ENCODE peak calls at places on chromosome 1, in ten cellular contexts. W is H9, J is Peyer's patch, Z is heart right ventricle, H is SK-N-SH, T is uterus, D is tibial nerve, K is fibroblast of lung, G is lower lobe of right lung, M is HCT116. V is an unnamed sample.
A peak's percentile ranks its signal among the peaks of the same experiment; 100 is the strongest.

GRCh38 chr1:65688848-65689247 is 103.8 kb upstream of the PDE4B start:
- DNase-seq in T (no peak), H (no peak), Z (no peak), G (no peak), J (no peak), D (no peak), M (no peak), K (no peak), W (no peak), V (no peak)

GRCh38 chr1:172661107-172661506 is 2.2 kb downstream of the FASLG start:
- DNase-seq in D (no peak), G (no peak), H (no peak), K (no peak), W (no peak), M (no peak), T (no peak), Z (no peak), J (no peak), V (no peak)

GRCh38 chr1:226649780-226650179 is 89.3 kb downstream of the ITPKB start:
- DNase-seq in T (no peak), M (no peak), W (no peak), G (peak; percentile 25), J (no peak), H (no peak), D (no peak), K (peak; percentile 15), Z (no peak), V (no peak)

GRCh38 chr1:188669715-188670114 is 1807.9 kb downstream of the BRINP3 start:
- DNase-seq in T (no peak), Z (no peak), J (no peak), G (no peak), M (no peak), D (no peak), W (no peak), K (peak; percentile 73), H (no peak), V (no peak)

GRCh38 chr1:196002906-196003305 is 605.3 kb downstream of the KCNT2 start:
- DNase-seq in K (peak; percentile 6), J (no peak), Z (no peak), T (no peak), G (no peak), W (no peak), D (no peak), H (no peak), M (no peak), V (no peak)

GRCh38 chr1:114669562-114670082 is at the start of gene DENND2C:
- DNase-seq in M (no peak), Z (no peak), J (no peak), T (no peak), K (no peak), G (no peak), D (no peak), W (no peak), H (no peak), V (no peak)

GRCh38 chr1:28273216-28273860 is 14.0 kb downstream of the SESN2 start:
- DNase-seq in H (no peak), Z (no peak), D (no peak), G (no peak), W (no peak), T (no peak), K (no peak), J (no peak), M (no peak), V (no peak)

GRCh38 chr1:167627865-167628641 is 2.0 kb upstream of the RCSD1 start:
- DNase-seq in D (no peak), W (no peak), G (no peak), Z (no peak), H (no peak), M (no peak), K (peak; percentile 19), J (peak; percentile 93), T (no peak), V (no peak)

GRCh38 chr1:35748326-35748725 is 21.5 kb downstream of the CLSPN start:
- DNase-seq in J (no peak), M (no peak), K (peak; percentile 23), H (no peak), G (no peak), W (no peak), Z (no peak), T (no peak), D (no peak), V (no peak)

GRCh38 chr1:247299723-247300381 is 31.8 kb downstream of the ZNF496 start:
- DNase-seq in Z (no peak), H (no peak), D (no peak), M (no peak), W (no peak), K (no peak), T (no peak), G (no peak), J (no peak), V (no peak)

GRCh38 chr1:165883056-165883455 is 55.6 kb downstream of the UCK2 start:
- DNase-seq in W (no peak), K (peak; percentile 62), H (no peak), M (no peak), D (no peak), Z (no peak), T (no peak), G (no peak), J (no peak), V (no peak)

DNA sequence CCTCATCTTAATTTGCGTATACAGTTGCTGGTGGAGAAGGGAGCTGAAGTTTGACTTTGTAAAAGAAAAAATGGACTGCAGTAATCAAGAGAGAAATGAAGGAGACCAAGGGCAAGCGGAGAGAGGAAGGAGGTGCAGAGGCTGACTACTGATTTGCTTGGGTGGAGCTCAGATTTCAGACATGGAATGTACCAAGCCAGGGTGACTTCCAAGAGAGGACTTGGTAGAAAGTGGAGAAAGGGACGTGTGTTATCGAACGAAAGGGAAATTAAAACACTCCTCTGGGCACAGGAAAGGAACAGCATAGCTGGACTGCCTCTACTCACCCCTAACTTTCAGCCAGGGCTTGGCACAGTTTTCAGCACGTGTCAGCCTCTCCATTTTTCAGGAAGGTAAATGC is 15.1 kb upstream of the HEATR1 start:
- DNase-seq in M (no peak), D (no peak), K (no peak), W (no peak), G (no peak), Z (no peak), T (no peak), H (no peak), J (no peak), V (no peak)
- H3K27ac ChIP-seq in M (no peak overlapping the region), D (no peak overlapping the region), K (no peak overlapping the region), W (no peak overlapping the region), G (no peak overlapping the region), Z (peak overlapping the region; percentile 26), T (no peak overlapping the region), H (no peak overlapping the region), J (no peak overlapping the region), V (no peak overlapping the region)

DNA sequence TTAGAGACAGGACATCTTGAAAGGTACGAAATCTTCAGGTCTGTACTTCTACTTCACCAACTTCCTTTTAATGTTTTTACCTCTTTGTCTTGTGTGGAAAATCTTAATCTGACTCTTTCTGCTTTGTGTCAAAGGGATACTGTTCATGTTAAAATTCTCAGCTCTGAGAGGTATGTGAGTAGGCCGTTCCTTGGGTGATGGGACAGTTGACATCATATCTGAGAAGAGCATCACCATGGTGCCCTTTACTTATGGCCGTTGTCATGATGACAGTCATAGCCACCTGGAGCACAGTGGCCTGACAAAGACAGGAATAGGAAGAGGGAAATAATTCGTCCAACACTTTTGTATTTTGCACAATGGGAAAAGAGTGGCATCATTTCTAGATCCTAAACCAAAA is 145.6 kb downstream of the FGGY start:
- DNase-seq in K (no peak), J (no peak), T (no peak), G (no peak), Z (no peak), M (no peak), D (no peak), W (no peak), H (no peak), V (no peak)
- H3K4me1 ChIP-seq in K (no peaks in the 10 kb centered on the region), J (no peaks in the 10 kb centered on the region), T (no peaks in the 10 kb centered on the region), G (peaks cover 18% of the 10 kb centered on the region), Z (peaks cover 17% of the 10 kb centered on the region), M (peaks cover 5% of the 10 kb centered on the region), D (no peaks in the 10 kb centered on the region), W (peaks cover 5% of the 10 kb centered on the region), H (peaks cover 43% of the 10 kb centered on the region), V (peaks cover 28% of the 10 kb centered on the region)

GRCh38 chr1:19395678-19396192 is 83.6 kb downstream of the SLC66A1 start:
- DNase-seq in G (no peak), J (no peak), W (peak; percentile 41), K (peak; percentile 69), D (no peak), Z (no peak), M (no peak), T (no peak), H (peak; percentile 69), V (no peak)
- TF ChIP-seq CTCF in G (no peak), J (no peak), W (no peak), K (no peak), D (no peak), Z (no peak), M (no peak), T (no peak), H (no peak), V (no peak)

DNA sequence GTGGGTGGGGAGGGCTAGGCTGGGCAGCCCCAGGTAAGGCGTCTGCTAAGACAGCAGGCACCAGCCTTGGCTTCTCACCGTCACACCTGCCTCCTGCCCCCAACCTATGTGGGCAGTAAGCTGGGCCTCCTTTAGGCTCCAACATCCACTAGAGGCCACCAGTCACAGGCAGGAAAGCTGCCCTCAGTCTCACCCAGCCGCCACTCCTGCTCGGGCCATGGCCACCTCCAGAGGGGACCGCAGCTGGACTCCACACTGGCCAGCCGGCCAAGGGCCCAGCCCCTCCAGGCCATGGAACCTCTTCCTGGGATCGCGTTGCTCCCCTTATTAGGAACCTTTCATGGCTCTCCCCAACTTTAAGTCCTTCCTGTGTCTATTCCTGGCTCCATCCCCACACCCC is 74.5 kb downstream of the MRPL37 start:
- DNase-seq in Z (no peak), T (no peak), H (no peak), D (no peak), W (no peak), G (no peak), M (no peak), J (no peak), K (no peak), V (no peak)
- H3K27ac ChIP-seq in Z (peak overlapping the region; percentile 91), T (peak overlapping the region; percentile 95), H (peak overlapping the region; percentile 56), D (peak overlapping the region; percentile 91), W (no peak overlapping the region), G (peak overlapping the region; percentile 84), M (no peak overlapping the region), J (peak overlapping the region; percentile 67), K (peak overlapping the region; percentile 97), V (peak overlapping the region; percentile 86)

GRCh38 chr1:3954391-3955160 is 54.5 kb upstream of the C1orf174 start:
- DNase-seq in G (no peak), K (no peak), J (no peak), M (no peak), W (no peak), H (no peak), D (no peak), T (no peak), Z (no peak), V (no peak)
- H3K4me1 ChIP-seq in G (no peaks in the 10 kb centered on the region), K (no peaks in the 10 kb centered on the region), J (no peaks in the 10 kb centered on the region), M (no peaks in the 10 kb centered on the region), W (no peaks in the 10 kb centered on the region), H (no peaks in the 10 kb centered on the region), D (no peaks in the 10 kb centered on the region), T (no peaks in the 10 kb centered on the region), Z (no peaks in the 10 kb centered on the region), V (no peaks in the 10 kb centered on the region)

GRCh38 chr1:31517301-31517700 is 59.0 kb upstream of the TINAGL1 start:
- DNase-seq in G (no peak), K (no peak), J (no peak), T (no peak), D (no peak), Z (no peak), M (no peak), W (no peak), H (no peak), V (no peak)
- TF ChIP-seq CTCF in G (no peak), K (no peak), J (no peak), T (no peak), D (no peak), Z (no peak), M (no peak), W (peak; percentile 52), H (no peak), V (no peak)

V was measured in suprapubic skin.